ENCODE peak calls at places on chromosomes 5 and 9, in four cellular contexts. One of them, this sample, is unnamed.

GRCh38 chr5:43616535-43616934 is 13.6 kb downstream of the NNT start:
- DNase-seq in BJ: no peak
- DNase-seq in Panc1: no peak
- DNase-seq in fibroblast of lung: no peak
- DNase-seq in this sample: no peak

GRCh38 chr9:35538361-35539234 is 48.7 kb downstream of the RUSC2 start:
- DNase-seq in BJ: peak
- DNase-seq in Panc1: no peak
- DNase-seq in fibroblast of lung: peak
- DNase-seq in this sample: no peak

GRCh38 chr9:128203024-128203841 is at the start of gene DNM1:
- DNase-seq in BJ: no peak
- DNase-seq in Panc1: no peak
- DNase-seq in fibroblast of lung: peak
- DNase-seq in this sample: no peak

GRCh38 chr9:119365291-119366027 is 3.8 kb downstream of the BRINP1 start:
- DNase-seq in BJ: no peak
- DNase-seq in Panc1: no peak
- DNase-seq in fibroblast of lung: peak
- DNase-seq in this sample: peak

GRCh38 chr5:139851558-139851957 is 56.0 kb downstream of the PSD2 start:
- DNase-seq in BJ: no peak
- DNase-seq in Panc1: no peak
- DNase-seq in fibroblast of lung: no peak
- DNase-seq in this sample: no peak

GRCh38 chr5:56088431-56088949 is 93.7 kb upstream of the IL6ST start:
- DNase-seq in BJ: no peak
- DNase-seq in Panc1: no peak
- DNase-seq in fibroblast of lung: peak
- DNase-seq in this sample: no peak

GRCh38 chr9:105357937-105358336 is 89.9 kb upstream of the FSD1L start:
- DNase-seq in BJ: no peak
- DNase-seq in Panc1: no peak
- DNase-seq in fibroblast of lung: no peak
- DNase-seq in this sample: no peak

GRCh38 chr5:115435776-115436712 is 108.5 kb downstream of the FEM1C start:
- DNase-seq in BJ: no peak
- DNase-seq in Panc1: no peak
- DNase-seq in fibroblast of lung: no peak
- DNase-seq in this sample: no peak

GRCh38 chr9:69097053-69097452 is 61.5 kb downstream of the FXN start:
- DNase-seq in BJ: no peak
- DNase-seq in Panc1: no peak
- DNase-seq in fibroblast of lung: peak
- DNase-seq in this sample: no peak

GRCh38 chr5:112848116-112848811 is 12.8 kb upstream of the SRP19 start:
- DNase-seq in BJ: peak
- DNase-seq in Panc1: peak
- DNase-seq in fibroblast of lung: peak
- DNase-seq in this sample: peak

GRCh38 chr9:4138180-4138579 is 161.7 kb downstream of the GLIS3 start:
- DNase-seq in BJ: no peak
- DNase-seq in Panc1: no peak
- DNase-seq in fibroblast of lung: no peak
- DNase-seq in this sample: no peak

GRCh38 chr5:1449081-1449630 is 3.9 kb upstream of the SLC6A3 start:
- DNase-seq in BJ: no peak
- DNase-seq in Panc1: no peak
- DNase-seq in fibroblast of lung: no peak
- DNase-seq in this sample: no peak

GRCh38 chr5:143133721-143134120 is 269.8 kb downstream of the NR3C1 start:
- DNase-seq in BJ: no peak
- DNase-seq in Panc1: no peak
- DNase-seq in fibroblast of lung: peak
- DNase-seq in this sample: no peak

GRCh38 chr5:35183243-35183955 is 46.9 kb downstream of the PRLR start:
- DNase-seq in BJ: no peak
- DNase-seq in Panc1: peak
- DNase-seq in fibroblast of lung: peak
- DNase-seq in this sample: peak

GRCh38 chr5:61802456-61802855 is 470.4 kb downstream of the ZSWIM6 start:
- DNase-seq in BJ: no peak
- DNase-seq in Panc1: no peak
- DNase-seq in fibroblast of lung: no peak
- DNase-seq in this sample: no peak

GRCh38 chr5:54390015-54390414 is 65.5 kb upstream of the HSPB3 start:
- DNase-seq in BJ: peak
- DNase-seq in Panc1: peak
- DNase-seq in fibroblast of lung: peak
- DNase-seq in this sample: peak

GRCh38 chr9:102124465-102124864 is 386.0 kb upstream of the GRIN3A start:
- DNase-seq in BJ: no peak
- DNase-seq in Panc1: no peak
- DNase-seq in fibroblast of lung: no peak
- DNase-seq in this sample: no peak

GRCh38 chr9:129454468-129455067 is 166.3 kb downstream of the C9orf50 start:
- DNase-seq in BJ: no peak
- DNase-seq in Panc1: no peak
- DNase-seq in fibroblast of lung: no peak
- DNase-seq in this sample: no peak

GRCh38 chr5:89769975-89770374 is 639.6 kb downstream of the CETN3 start:
- DNase-seq in BJ: no peak
- DNase-seq in Panc1: no peak
- DNase-seq in fibroblast of lung: peak
- DNase-seq in this sample: peak

GRCh38 chr5:121668635-121669034 is 183.0 kb upstream of the FTMT start:
- DNase-seq in BJ: no peak
- DNase-seq in Panc1: no peak
- DNase-seq in fibroblast of lung: peak
- DNase-seq in this sample: peak

GRCh38 chr5:321233-321725 is at the start of gene AHRR:
- DNase-seq in BJ: no peak
- DNase-seq in Panc1: no peak
- DNase-seq in fibroblast of lung: peak
- DNase-seq in this sample: no peak

GRCh38 chr9:588952-589351 is 252.5 kb upstream of the DMRT1 start:
- DNase-seq in BJ: no peak
- DNase-seq in Panc1: no peak
- DNase-seq in fibroblast of lung: no peak
- DNase-seq in this sample: no peak

GRCh38 chr5:143758750-143759149 is 53.2 kb upstream of the HMHB1 start:
- DNase-seq in BJ: no peak
- DNase-seq in Panc1: no peak
- DNase-seq in fibroblast of lung: no peak
- DNase-seq in this sample: no peak

GRCh38 chr9:116421006-116421538 is 266.0 kb upstream of the TRIM32 start:
- DNase-seq in BJ: no peak
- DNase-seq in Panc1: no peak
- DNase-seq in fibroblast of lung: peak
- DNase-seq in this sample: no peak

GRCh38 chr5:167908596-167908995 is 382.8 kb upstream of the WWC1 start:
- DNase-seq in BJ: no peak
- DNase-seq in Panc1: no peak
- DNase-seq in fibroblast of lung: no peak
- DNase-seq in this sample: no peak

GRCh38 chr9:87336914-87337333 is 160.7 kb upstream of the DAPK1 start:
- DNase-seq in BJ: no peak
- DNase-seq in Panc1: peak
- DNase-seq in fibroblast of lung: peak
- DNase-seq in this sample: peak

GRCh38 chr9:37747271-37747753 is 6.3 kb upstream of the TRMT10B start:
- DNase-seq in BJ: peak
- DNase-seq in Panc1: peak
- DNase-seq in fibroblast of lung: peak
- DNase-seq in this sample: peak

GRCh38 chr5:67215592-67216471 is 19.2 kb upstream of the CD180 start:
- DNase-seq in BJ: no peak
- DNase-seq in Panc1: no peak
- DNase-seq in fibroblast of lung: peak
- DNase-seq in this sample: no peak

GRCh38 chr9:33466565-33467495 is 6.9 kb downstream of the NOL6 start:
- DNase-seq in BJ: no peak
- DNase-seq in Panc1: no peak
- DNase-seq in fibroblast of lung: no peak
- DNase-seq in this sample: peak

GRCh38 chr9:96279927-96280326 is 22.0 kb downstream of the HSD17B3 start:
- DNase-seq in BJ: no peak
- DNase-seq in Panc1: no peak
- DNase-seq in fibroblast of lung: no peak
- DNase-seq in this sample: no peak

GRCh38 chr9:131239307-131239975 is 36.9 kb downstream of the FAM78A start:
- DNase-seq in BJ: no peak
- DNase-seq in Panc1: no peak
- DNase-seq in fibroblast of lung: no peak
- DNase-seq in this sample: no peak

GRCh38 chr9:6055213-6055612 is 39.8 kb upstream of the RANBP6 start:
- DNase-seq in BJ: peak
- DNase-seq in Panc1: peak
- DNase-seq in fibroblast of lung: peak
- DNase-seq in this sample: peak

DNA sequence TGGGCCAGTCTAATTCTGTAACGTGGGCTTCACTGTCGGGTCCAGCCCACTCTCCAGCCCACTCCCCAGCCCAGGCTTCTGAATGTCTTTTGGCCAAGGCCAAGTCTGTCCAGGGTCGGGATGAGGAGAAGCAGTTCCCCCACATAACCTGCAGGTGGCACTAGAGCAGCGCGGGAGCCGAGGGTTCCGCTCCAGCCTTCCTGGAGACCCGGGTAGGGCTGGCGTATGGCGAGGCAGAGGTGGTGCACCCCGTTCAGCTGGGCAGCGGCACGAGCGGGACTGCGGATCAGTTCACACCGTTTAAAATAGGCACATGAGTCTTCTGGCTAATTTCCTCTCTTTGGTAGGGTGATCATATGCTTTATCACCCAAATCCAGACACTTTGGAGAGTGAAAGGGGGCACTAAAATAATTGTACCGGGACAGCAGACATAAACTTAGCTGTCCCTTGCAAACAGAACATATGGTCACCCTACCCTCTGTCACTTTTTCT is 185.9 kb downstream of the MSX2 start:
- DNase-seq in BJ: no peak
- DNase-seq in Panc1: peak
- DNase-seq in fibroblast of lung: peak
- DNase-seq in this sample: peak
- TF ChIP-seq CTCF in BJ: peak
- TF ChIP-seq CTCF in Panc1: peak
- TF ChIP-seq CTCF in fibroblast of lung: peak
- TF ChIP-seq CTCF in this sample: peak

DNA sequence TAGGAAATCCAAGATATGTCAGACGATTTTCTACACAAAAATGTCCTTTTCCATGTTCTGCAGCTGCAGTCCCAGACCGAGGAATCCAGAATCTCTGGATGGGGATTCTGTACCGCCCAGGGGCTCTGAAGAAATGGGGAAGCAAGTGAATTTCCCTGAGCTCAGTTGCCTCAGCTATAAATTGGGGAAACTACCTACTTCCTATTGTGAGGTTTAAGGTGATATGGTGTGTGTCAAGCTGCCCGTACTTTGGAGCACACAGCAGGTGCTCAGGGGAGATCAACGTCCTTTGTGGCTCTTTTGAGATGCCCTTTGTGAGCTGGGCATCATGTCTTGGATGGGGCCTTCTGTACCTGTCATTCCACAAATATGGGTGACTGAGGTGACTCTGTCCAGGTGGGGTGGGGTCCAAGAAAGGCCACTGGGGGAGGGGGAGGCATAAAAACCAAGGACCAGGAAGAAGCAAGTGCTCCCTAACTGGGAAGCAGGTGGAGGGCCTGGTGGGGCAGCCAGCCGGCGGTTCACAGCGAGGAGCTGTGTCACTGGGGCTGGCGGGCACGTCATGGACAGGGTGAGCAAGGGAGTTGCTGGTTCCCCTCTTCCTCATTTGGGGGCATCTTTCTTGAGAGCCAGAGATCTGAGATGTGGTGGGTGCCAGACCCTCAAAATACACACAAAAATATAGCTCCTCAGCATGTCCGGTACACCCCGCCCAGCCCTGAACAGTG is 116.0 kb downstream of the CRB2 start:
- DNase-seq in BJ: no peak
- DNase-seq in Panc1: no peak
- DNase-seq in fibroblast of lung: no peak
- DNase-seq in this sample: no peak
- H3K4me3 ChIP-seq in BJ: no peak
- H3K4me3 ChIP-seq in Panc1: no peak
- H3K4me3 ChIP-seq in fibroblast of lung: no peak
- H3K4me3 ChIP-seq in this sample: no peak

GRCh38 chr9:134149380-134149779 is 13.5 kb downstream of the WDR5 start:
- DNase-seq in BJ: no peak
- DNase-seq in Panc1: no peak
- DNase-seq in fibroblast of lung: no peak
- DNase-seq in this sample: no peak

GRCh38 chr9:134153450-134153849 is 10.9 kb downstream of the RNU6ATAC start:
- DNase-seq in BJ: no peak
- DNase-seq in Panc1: no peak
- DNase-seq in fibroblast of lung: no peak
- DNase-seq in this sample: no peak

GRCh38 chr9:134152022-134152448 is 12.3 kb downstream of the RNU6ATAC start:
- DNase-seq in BJ: no peak
- DNase-seq in Panc1: no peak
- DNase-seq in fibroblast of lung: no peak
- DNase-seq in this sample: no peak

GRCh38 chr9:134152488-134152887 is 11.9 kb downstream of the RNU6ATAC start:
- DNase-seq in BJ: no peak
- DNase-seq in Panc1: no peak
- DNase-seq in fibroblast of lung: no peak
- DNase-seq in this sample: no peak

GRCh38 chr9:134150557-134151214 is 13.7 kb downstream of the RNU6ATAC start:
- DNase-seq in BJ: no peak
- DNase-seq in Panc1: no peak
- DNase-seq in fibroblast of lung: no peak
- DNase-seq in this sample: no peak
- TF ChIP-seq CTCF in BJ: no peak
- TF ChIP-seq CTCF in Panc1: no peak
- TF ChIP-seq CTCF in fibroblast of lung: no peak
- TF ChIP-seq CTCF in this sample: no peak

DNA sequence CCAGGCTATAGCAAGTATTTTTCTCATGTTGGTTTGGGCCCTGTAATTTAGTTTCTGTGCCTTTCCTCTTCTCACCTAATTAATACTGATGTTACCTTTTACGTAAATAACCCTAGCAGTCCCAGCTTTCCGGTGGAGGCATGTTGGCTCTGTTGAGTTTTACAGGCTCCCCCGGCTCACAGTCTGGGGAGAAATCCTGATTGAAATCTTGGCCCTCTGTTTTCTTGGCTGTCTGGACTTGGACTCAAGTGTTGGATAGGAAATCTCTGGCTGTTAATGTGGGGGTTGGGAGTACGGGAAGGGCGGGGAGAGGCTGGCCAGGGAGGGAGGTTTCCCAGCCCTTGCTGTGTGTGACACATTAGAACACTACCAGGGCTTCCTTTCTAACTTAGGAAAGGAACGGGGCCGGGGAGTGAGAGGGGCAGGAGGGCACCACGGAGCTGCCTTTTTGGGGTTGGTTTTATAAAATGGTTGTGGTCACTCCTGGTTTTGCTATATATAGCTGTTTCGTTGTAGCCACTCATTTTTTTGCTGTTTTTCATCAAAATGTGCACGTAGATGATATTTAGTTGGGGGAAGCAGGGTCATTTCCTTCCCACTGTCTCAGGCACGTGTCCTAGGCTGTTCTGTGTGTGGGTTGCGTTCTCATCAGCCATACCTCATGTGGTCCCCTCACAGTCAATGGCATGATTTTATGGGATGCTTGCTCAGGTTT is 10.9 kb downstream of the TRIO start:
- DNase-seq in BJ: no peak
- DNase-seq in Panc1: no peak
- DNase-seq in fibroblast of lung: peak
- DNase-seq in this sample: peak
- H3K4me3 ChIP-seq in BJ: no peak
- H3K4me3 ChIP-seq in Panc1: peak
- H3K4me3 ChIP-seq in fibroblast of lung: peak
- H3K4me3 ChIP-seq in this sample: peak